ENCODE peak calls at places on chromosome 4, in nine cellular contexts. W is uterus, L is neural progenitor cell, G is bronchial epithelial cell, C is heart left ventricle, H is colonic mucosa, D is cardiac fibroblast, Q is lower lobe of right lung, M is left ventricle myocardium inferior. P is an unnamed sample.

GRCh38 chr4:111066887-111067286 is 444.0 kb upstream of the PITX2 start:
- DNase-seq in L (peak), M (no peak), Q (no peak), C (no peak), G (no peak), D (peak), W (no peak), H (no peak), P (no peak)

GRCh38 chr4:7933631-7934510 is 5.8 kb downstream of the AFAP1 start:
- DNase-seq in G (no peak), H (no peak), Q (no peak), C (no peak), D (no peak), M (no peak), W (no peak), L (no peak), P (no peak)

GRCh38 chr4:156889616-156890594 is 81.7 kb downstream of the PDGFC start:
- DNase-seq in M (peak), G (peak), C (peak), L (no peak), H (no peak), D (peak), W (no peak), Q (no peak), P (no peak)

GRCh38 chr4:125198916-125199315 is 115.8 kb upstream of the FAT4 start:
- DNase-seq in D (peak), Q (no peak), L (no peak), H (no peak), M (no peak), G (peak), W (no peak), C (no peak), P (no peak)

GRCh38 chr4:120812216-120812615 is 110.3 kb downstream of the PRDM5 start:
- DNase-seq in M (no peak), W (no peak), L (no peak), Q (no peak), G (no peak), D (no peak), H (no peak), C (no peak), P (no peak)

GRCh38 chr4:10173039-10173753 is 56.6 kb upstream of the WDR1 start:
- DNase-seq in C (no peak), D (peak), M (no peak), G (peak), W (peak), Q (no peak), L (no peak), H (no peak), P (no peak)

GRCh38 chr4:140427104-140427918 is at the start of gene CLGN:
- DNase-seq in C (peak), M (peak), L (peak), H (peak), Q (peak), D (peak), W (peak), G (no peak), P (peak)

GRCh38 chr4:147480891-147481576 is at the start of gene EDNRA:
- DNase-seq in G (no peak), C (peak), L (peak), D (peak), M (peak), W (peak), Q (peak), H (no peak), P (no peak)

GRCh38 chr4:8671712-8672290 is 79.2 kb downstream of the CPZ start:
- DNase-seq in C (no peak), Q (no peak), H (no peak), D (no peak), M (no peak), G (no peak), W (no peak), L (no peak), P (no peak)

GRCh38 chr4:88729146-88729755 is 31.6 kb upstream of the NAP1L5 start:
- DNase-seq in M (no peak), W (no peak), L (no peak), C (no peak), H (no peak), G (no peak), D (no peak), Q (no peak), P (no peak)
- TF ChIP-seq CTCF in M (no peak), W (no peak), L (no peak), C (no peak), H (no peak), G (no peak), D (no peak), Q (no peak), P (no peak)

GRCh38 chr4:22129454-22130075 is 181.0 kb upstream of the KCNIP4 start:
- DNase-seq in G (peak), Q (no peak), M (no peak), W (no peak), L (peak), H (peak), C (no peak), D (peak), P (no peak)
- TF ChIP-seq CTCF in G (peak), Q (peak), M (peak), W (peak), L (peak), H (peak), C (peak), D (peak), P (peak)

GRCh38 chr4:158444621-158445020 is 77.1 kb upstream of the RXFP1 start:
- DNase-seq in G (peak), D (peak), L (no peak), W (no peak), C (no peak), Q (no peak), M (no peak), H (no peak), P (no peak)
- TF ChIP-seq CTCF in G (no peak), D (no peak), L (no peak), W (no peak), C (no peak), Q (no peak), M (no peak), H (no peak), P (no peak)

DNA sequence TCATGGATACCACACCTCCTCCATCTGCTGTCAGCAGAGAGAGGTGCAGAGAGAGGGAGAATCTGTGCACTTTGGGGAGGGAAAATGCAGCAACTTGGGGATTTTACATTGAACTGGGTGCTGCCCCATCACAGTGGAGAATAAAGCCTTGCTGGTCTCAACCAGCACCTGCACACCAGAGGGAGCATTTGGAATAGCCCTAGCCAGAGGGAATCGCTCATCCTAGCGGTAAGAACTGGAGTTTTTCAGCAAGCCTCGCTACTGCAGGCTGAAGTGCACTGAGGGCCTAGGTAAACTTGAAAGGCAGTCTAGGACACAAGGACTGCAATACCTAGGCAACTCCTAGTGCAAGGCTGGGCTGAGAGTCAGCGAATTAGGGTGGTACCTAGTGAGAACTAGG is 148.7 kb downstream of the KDR start:
- DNase-seq in G (no peak), H (no peak), C (no peak), Q (no peak), L (peak), D (no peak), W (no peak), M (no peak), P (no peak)
- TF ChIP-seq CTCF in G (no peak), H (no peak), C (no peak), Q (no peak), L (peak), D (no peak), W (no peak), M (no peak), P (no peak)

DNA sequence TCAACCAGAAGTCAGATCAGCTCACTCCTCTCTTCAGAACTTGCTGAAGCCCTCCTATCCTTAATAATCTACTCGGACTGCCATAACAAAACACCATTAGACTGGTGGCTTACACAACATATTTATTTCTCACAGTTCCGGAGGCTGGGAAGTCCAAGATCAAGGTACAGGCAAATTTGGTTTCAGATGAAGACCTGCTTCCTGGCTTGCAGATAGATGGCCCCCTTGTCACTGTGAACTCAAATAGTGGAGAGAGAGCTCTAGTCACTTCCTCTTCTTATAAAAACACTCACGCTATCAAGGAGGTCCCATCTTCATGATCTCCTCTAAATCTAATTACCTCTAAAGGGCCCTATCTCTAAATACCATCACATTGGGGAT is 125.1 kb downstream of the CAMK2D start:
- DNase-seq in L (no peak), M (no peak), C (no peak), W (no peak), H (no peak), Q (no peak), G (no peak), D (no peak), P (no peak)
- TF ChIP-seq CTCF in L (no peak), M (peak), C (no peak), W (peak), H (no peak), Q (peak), G (no peak), D (no peak), P (peak)

DNA sequence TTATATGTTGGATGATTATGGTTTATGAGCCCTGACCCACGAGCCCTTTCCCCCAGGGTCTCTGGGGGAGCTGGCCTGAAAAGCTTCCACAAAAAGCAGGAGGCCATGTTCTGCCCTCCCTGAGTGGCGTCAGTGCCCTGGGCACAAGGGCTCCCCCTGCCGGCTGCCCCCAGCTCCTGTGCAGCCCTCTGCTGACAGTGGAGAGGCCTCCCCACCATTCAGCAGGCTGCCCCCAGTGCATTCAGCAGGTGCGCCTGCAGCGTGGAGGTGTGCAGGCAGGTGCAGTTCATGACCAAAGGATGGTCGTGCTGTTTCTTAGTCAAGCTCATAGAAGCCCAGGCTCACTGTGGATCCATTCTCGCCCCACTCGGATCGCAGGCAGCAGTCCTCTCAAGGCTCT is 12.5 kb upstream of the S100P start:
- DNase-seq in W (no peak), C (no peak), H (no peak), Q (no peak), D (no peak), G (no peak), L (no peak), M (no peak), P (no peak)
- TF ChIP-seq CTCF in W (no peak), C (peak), H (no peak), Q (peak), D (peak), G (peak), L (no peak), M (no peak), P (no peak)

GRCh38 chr4:38357546-38357945 is 306.5 kb upstream of the KLF3 start:
- DNase-seq in Q (no peak), C (no peak), L (no peak), H (no peak), W (no peak), D (no peak), G (no peak), M (no peak), P (no peak)
- TF ChIP-seq CTCF in Q (no peak), C (no peak), L (no peak), H (no peak), W (no peak), D (no peak), G (no peak), M (no peak), P (no peak)

DNA sequence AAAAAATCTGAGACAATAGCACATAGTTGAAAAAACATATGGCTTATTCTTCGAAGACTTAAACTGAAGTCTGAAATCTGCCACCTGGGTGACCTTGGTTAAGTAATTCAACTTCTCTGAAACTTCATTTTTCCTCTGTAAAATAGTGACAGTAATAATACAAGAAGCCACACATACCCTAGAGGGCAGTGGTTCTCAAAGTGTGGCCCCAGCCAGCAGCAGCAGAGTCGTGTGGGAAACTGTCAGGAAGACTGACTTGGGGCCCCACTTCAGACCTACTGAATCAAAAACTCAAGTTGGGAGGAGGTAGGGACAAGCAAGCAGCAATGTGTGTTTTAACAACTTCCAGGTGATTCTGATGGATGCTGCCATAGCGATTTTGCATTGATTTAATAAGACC is 249.9 kb downstream of the HNRNPD start:
- DNase-seq in M (no peak), Q (no peak), W (no peak), H (no peak), C (no peak), D (no peak), L (peak), G (no peak), P (no peak)
- TF ChIP-seq CTCF in M (no peak), Q (no peak), W (no peak), H (no peak), C (no peak), D (no peak), L (no peak), G (no peak), P (no peak)

GRCh38 chr4:177108708-177109107 is 201.0 kb upstream of the NEIL3 start:
- DNase-seq in M (no peak), W (no peak), G (peak), C (no peak), H (no peak), L (peak), Q (no peak), D (peak), P (no peak)
- TF ChIP-seq CTCF in M (no peak), W (no peak), G (peak), C (no peak), H (no peak), L (peak), Q (peak), D (peak), P (no peak)

DNA sequence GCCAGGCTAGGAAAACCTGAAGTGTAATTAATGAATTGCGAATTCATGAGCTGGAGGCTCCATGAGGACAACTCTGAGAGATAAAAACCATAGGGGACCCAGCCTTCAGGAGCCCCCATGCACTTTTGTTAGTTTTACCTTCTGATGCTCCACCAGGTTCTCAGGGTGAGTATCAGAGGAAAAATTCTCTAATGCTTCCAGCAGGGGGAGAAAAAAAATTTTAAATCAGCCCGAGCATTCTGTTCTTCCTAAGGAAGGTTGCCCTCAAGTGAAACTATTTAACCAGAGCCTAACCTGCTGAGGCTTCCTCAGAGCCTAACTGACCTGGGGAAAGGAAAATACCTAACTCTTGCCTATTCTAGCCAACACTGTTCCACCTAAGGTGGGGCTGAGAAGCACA is 552.6 kb downstream of the PPARGC1A start:
- DNase-seq in C (no peak), L (peak), W (no peak), G (peak), H (no peak), Q (no peak), M (no peak), D (no peak), P (no peak)
- TF ChIP-seq CTCF in C (peak), L (peak), W (no peak), G (peak), H (no peak), Q (no peak), M (peak), D (no peak), P (peak)